ENCODE peak calls at places on chromosome 21, in five cellular contexts. G is sigmoid colon; V is CD4-positive, CD25-positive, alpha-beta regulatory T cell; C is transverse colon; D is uterus. E is an unnamed sample.

GRCh38 chr21:26966978-26967913 is at the start of gene ADAMTS5:
- DNase-seq in G (peak; percentile 77), V (no peak), C (peak; percentile 15), D (peak; percentile 77), E (no peak)

GRCh38 chr21:33109574-33110339 is 39.8 kb downstream of the OLIG1 start:
- DNase-seq in G (peak; percentile 48), V (no peak), C (no peak), D (no peak), E (no peak)

GRCh38 chr21:42187976-42188653 is 30.8 kb upstream of the ABCG1 start:
- DNase-seq in G (peak; percentile 77), V (peak; percentile 66), C (peak; percentile 61), D (no peak), E (peak; percentile 76)

GRCh38 chr21:36874665-36875064 is 91.8 kb downstream of the HLCS start:
- DNase-seq in G (no peak), V (no peak), C (no peak), D (no peak), E (no peak)

GRCh38 chr21:46667735-46668380 is 32.4 kb downstream of the PRMT2 start:
- DNase-seq in G (no peak), V (no peak), C (no peak), D (no peak), E (no peak)

GRCh38 chr21:18244721-18245486 is at the start of gene CHODL:
- DNase-seq in G (no peak), V (no peak), C (no peak), D (no peak), E (no peak)

GRCh38 chr21:27047331-27048314 is 80.7 kb upstream of the ADAMTS5 start:
- DNase-seq in G (no peak), V (no peak), C (no peak), D (no peak), E (no peak)

GRCh38 chr21:15781986-15782385 is 52.2 kb downstream of the USP25 start:
- DNase-seq in G (no peak), V (no peak), C (no peak), D (no peak), E (no peak)

GRCh38 chr21:15057290-15057689 is 7.5 kb downstream of the NRIP1 start:
- DNase-seq in G (no peak), V (no peak), C (peak; percentile 46), D (no peak), E (no peak)

GRCh38 chr21:33864150-33864549 is 51.5 kb downstream of the ATP5PO start:
- DNase-seq in G (no peak), V (no peak), C (no peak), D (no peak), E (no peak)

GRCh38 chr21:36891123-36891522 is 75.3 kb downstream of the HLCS start:
- DNase-seq in G (no peak), V (no peak), C (no peak), D (no peak), E (no peak)

GRCh38 chr21:33299181-33299752 is 25.5 kb upstream of the IFNAR1 start:
- DNase-seq in G (no peak), V (no peak), C (peak; percentile 18), D (no peak), E (no peak)

GRCh38 chr21:41360072-41360821 is 1.6 kb upstream of the MX2 start:
- DNase-seq in G (peak; percentile 86), V (no peak), C (peak; percentile 73), D (peak; percentile 49), E (no peak)

GRCh38 chr21:16418211-16418610 is 688.4 kb downstream of the USP25 start:
- DNase-seq in G (no peak), V (no peak), C (no peak), D (no peak), E (no peak)

GRCh38 chr21:27569831-27570230 is 602.9 kb upstream of the ADAMTS5 start:
- DNase-seq in G (no peak), V (no peak), C (no peak), D (no peak), E (no peak)

GRCh38 chr21:14451520-14451919 is 68.6 kb upstream of the HSPA13 start:
- DNase-seq in G (no peak), V (no peak), C (no peak), D (no peak), E (no peak)

GRCh38 chr21:44527983-44528633 is 11.9 kb downstream of the KRTAP10-1 start:
- DNase-seq in G (peak; percentile 49), V (no peak), C (no peak), D (peak; percentile 1), E (no peak)

GRCh38 chr21:44529503-44530125 is 10.4 kb downstream of the KRTAP10-1 start:
- DNase-seq in G (peak; percentile 42), V (no peak), C (no peak), D (peak; percentile 1), E (no peak)

GRCh38 chr21:44527156-44527982 is 12.6 kb downstream of the KRTAP10-1 start:
- DNase-seq in G (peak; percentile 32), V (no peak), C (no peak), D (peak; percentile 1), E (no peak)

GRCh38 chr21:44529011-44529421 is 11.0 kb downstream of the KRTAP10-1 start:
- DNase-seq in G (peak; percentile 42), V (no peak), C (peak; percentile 2), D (no peak), E (no peak)

GRCh38 chr21:44528634-44528995 is 11.4 kb downstream of the KRTAP10-1 start:
- DNase-seq in G (no peak), V (no peak), C (no peak), D (peak; percentile 3), E (no peak)
- H3K27ac ChIP-seq in G (no peak overlapping the region), V (no peak overlapping the region), C (no peak overlapping the region), D (no peak overlapping the region), E (no peak overlapping the region)

GRCh38 chr21:38918629-38919346 is 113.1 kb downstream of the ETS2 start:
- DNase-seq in G (peak; percentile 19), V (no peak), C (peak; percentile 7), D (no peak), E (no peak)

GRCh38 chr21:38922474-38922873 is 116.7 kb downstream of the ETS2 start:
- DNase-seq in G (no peak), V (no peak), C (no peak), D (no peak), E (no peak)

GRCh38 chr21:38921511-38922215 is 115.9 kb downstream of the ETS2 start:
- DNase-seq in G (no peak), V (no peak), C (peak; percentile 40), D (peak; percentile 71), E (no peak)

GRCh38 chr21:38917045-38917774 is 111.5 kb downstream of the ETS2 start:
- DNase-seq in G (peak; percentile 53), V (no peak), C (peak; percentile 11), D (peak; percentile 6), E (no peak)

GRCh38 chr21:38920631-38921398 is 115.1 kb downstream of the ETS2 start:
- DNase-seq in G (peak; percentile 61), V (no peak), C (no peak), D (peak; percentile 48), E (no peak)
- H3K27ac ChIP-seq in G (peak overlapping the region; percentile 45), V (no peak overlapping the region), C (peak overlapping the region; percentile 77), D (peak overlapping the region; percentile 81), E (no peak overlapping the region)

DNA sequence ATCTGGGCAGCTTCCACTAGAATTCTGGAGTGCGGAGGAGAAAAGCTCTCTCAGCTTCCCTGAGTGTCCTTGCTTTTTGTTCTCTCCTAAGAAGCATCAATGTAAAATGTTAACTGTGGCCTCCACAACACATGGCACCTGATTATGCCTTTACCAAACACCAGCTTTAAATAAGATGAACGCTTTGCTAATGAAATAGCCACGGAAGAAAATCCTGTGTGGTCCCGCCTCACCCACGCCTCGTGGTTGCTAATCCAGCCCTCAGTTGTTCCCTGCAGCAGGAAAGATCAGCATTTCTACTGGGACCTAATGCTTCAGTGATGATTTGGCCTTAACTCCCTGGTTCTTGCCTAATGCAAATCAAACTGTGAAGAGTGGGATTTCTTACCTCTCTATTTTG is 1.8 kb upstream of the ERG start:
- DNase-seq in G (no peak), V (no peak), C (no peak), D (no peak), E (no peak)
- H3K27ac ChIP-seq in G (no peak overlapping the region), V (no peak overlapping the region), C (no peak overlapping the region), D (no peak overlapping the region), E (no peak overlapping the region)

GRCh38 chr21:45075606-45076244 is 1.3 kb downstream of the ADARB1 start:
- DNase-seq in G (no peak), V (no peak), C (no peak), D (no peak), E (no peak)
- H3K27ac ChIP-seq in G (peak overlapping the region; percentile 84), V (peak overlapping the region; percentile 26), C (peak overlapping the region; percentile 81), D (peak overlapping the region; percentile 70), E (peak overlapping the region; percentile 51)

GRCh38 chr21:45504516-45505415 is 37.5 kb downstream of the SLC19A1 start:
- DNase-seq in G (peak; percentile 60), V (no peak), C (no peak), D (no peak), E (no peak)

GRCh38 chr21:45504021-45504515 is 38.2 kb downstream of the SLC19A1 start:
- DNase-seq in G (peak; percentile 56), V (no peak), C (no peak), D (no peak), E (no peak)

GRCh38 chr21:45506241-45506817 is 35.9 kb downstream of the SLC19A1 start:
- DNase-seq in G (peak; percentile 47), V (no peak), C (no peak), D (no peak), E (no peak)

GRCh38 chr21:45506836-45507522 is 35.3 kb downstream of the SLC19A1 start:
- DNase-seq in G (peak; percentile 51), V (no peak), C (no peak), D (no peak), E (no peak)

DNA sequence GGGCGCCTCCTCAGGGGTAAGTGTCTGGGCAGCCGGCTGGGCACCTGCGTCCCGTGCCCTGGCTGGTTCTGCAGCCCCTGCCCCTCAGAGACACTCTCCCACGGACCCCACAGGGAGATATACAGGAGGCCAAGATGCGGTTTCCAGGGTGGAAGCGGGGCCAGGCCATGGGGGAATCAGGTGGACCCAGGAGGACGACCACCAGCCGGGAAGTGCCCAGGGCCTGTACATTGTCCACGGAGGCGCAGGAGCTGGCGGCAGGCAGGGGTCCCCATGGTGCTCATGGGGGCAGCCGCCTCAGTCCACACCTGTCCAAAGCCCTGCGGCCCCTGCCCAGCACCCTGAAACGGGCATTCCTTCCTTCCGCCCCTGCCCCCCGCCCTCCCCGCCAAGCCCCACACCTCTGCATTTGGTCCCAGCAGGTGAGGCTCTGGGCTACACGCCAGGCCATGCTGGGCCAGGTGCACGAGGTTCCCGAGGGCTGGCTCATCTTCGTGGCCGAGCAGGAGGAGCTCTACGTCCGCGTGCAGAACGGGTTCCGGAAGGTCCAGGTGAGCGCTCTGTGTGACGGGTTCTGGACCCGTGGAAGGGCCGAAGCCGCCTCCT is 36.7 kb downstream of the SLC19A1 start:
- DNase-seq in G (peak; percentile 62), V (no peak), C (peak; percentile 27), D (no peak), E (no peak)
- H3K27ac ChIP-seq in G (no peak overlapping the region), V (no peak overlapping the region), C (no peak overlapping the region), D (no peak overlapping the region), E (no peak overlapping the region)

DNA sequence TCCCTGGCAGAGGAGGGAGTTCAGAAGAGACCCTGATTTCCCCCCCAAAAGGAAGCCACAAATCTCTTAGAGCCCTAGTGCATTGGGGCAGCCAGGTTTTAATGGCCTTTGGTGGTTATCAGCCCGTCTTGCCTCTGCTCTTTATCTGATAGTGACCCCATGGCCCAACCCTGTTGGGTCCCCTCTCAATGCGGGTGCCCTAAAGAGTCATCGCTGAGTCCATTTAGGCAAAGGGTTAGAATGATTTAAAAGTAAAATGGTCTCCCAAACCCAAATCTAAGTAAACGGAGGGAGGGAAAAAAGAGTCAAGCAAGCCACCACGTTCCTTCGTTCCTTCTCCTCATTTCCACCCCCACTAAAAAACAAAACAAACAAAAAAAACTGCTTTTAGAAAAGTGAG is 164.0 kb downstream of the RUNX1 start:
- DNase-seq in G (no peak), V (no peak), C (no peak), D (no peak), E (no peak)
- H3K27ac ChIP-seq in G (peak overlapping the region; percentile 62), V (peak overlapping the region; percentile 67), C (peak overlapping the region; percentile 95), D (no peak overlapping the region), E (no peak overlapping the region)

E was measured in effector memory CD4-positive, alpha-beta T cell.